ENCODE peak calls at places on chromosomes 13 and 19, in ten cellular contexts. I is right atrium auricular region, W is body of pancreas, U is SK-N-SH, P is colonic mucosa, Y is uterus, V is H1, S is psoas muscle, X is AG04450, Q is Peyer's patch. H is an unnamed sample.

GRCh38 chr13:45341799-45342584 is 1.0 kb upstream of the TPT1 start:
- DNase-seq in I (peak), W (peak), U (peak), P (peak), Y (peak), V (no peak), S (peak), X (no peak), Q (peak), H (no peak)

GRCh38 chr13:39397866-39398265 is 205.1 kb downstream of the LHFPL6 start:
- DNase-seq in I (peak), W (no peak), U (no peak), P (no peak), Y (no peak), V (no peak), S (no peak), X (no peak), Q (no peak), H (no peak)

GRCh38 chr13:110027470-110028240 is 241.3 kb upstream of the IRS2 start:
- DNase-seq in I (no peak), W (no peak), U (no peak), P (no peak), Y (no peak), V (no peak), S (no peak), X (no peak), Q (no peak), H (no peak)

GRCh38 chr19:52464798-52465470 is 11.6 kb downstream of the ZNF578 start:
- DNase-seq in I (no peak), W (no peak), U (no peak), P (no peak), Y (no peak), V (no peak), S (no peak), X (no peak), Q (no peak), H (no peak)

GRCh38 chr19:13953021-13953531 is 767 bp downstream of the DCAF15 start:
- DNase-seq in I (no peak), W (no peak), U (no peak), P (peak), Y (no peak), V (no peak), S (no peak), X (no peak), Q (no peak), H (no peak)

GRCh38 chr13:41137951-41138350 is 5.3 kb upstream of the KBTBD6 start:
- DNase-seq in I (no peak), W (no peak), U (no peak), P (no peak), Y (no peak), V (no peak), S (no peak), X (peak), Q (no peak), H (no peak)

GRCh38 chr19:39550197-39550596 is 10.2 kb upstream of the EID2 start:
- DNase-seq in I (no peak), W (no peak), U (no peak), P (no peak), Y (no peak), V (no peak), S (no peak), X (no peak), Q (no peak), H (no peak)

GRCh38 chr19:48295458-48295857 is 25.6 kb downstream of the ZNF114 start:
- DNase-seq in I (no peak), W (no peak), U (no peak), P (no peak), Y (no peak), V (no peak), S (no peak), X (no peak), Q (no peak), H (no peak)

GRCh38 chr19:53461866-53462265 is 5.7 kb upstream of the ZNF813 start:
- DNase-seq in I (no peak), W (no peak), U (no peak), P (no peak), Y (no peak), V (no peak), S (no peak), X (no peak), Q (no peak), H (no peak)

GRCh38 chr13:34810996-34811395 is 131.1 kb upstream of the NBEA start:
- DNase-seq in I (no peak), W (no peak), U (no peak), P (no peak), Y (no peak), V (no peak), S (no peak), X (no peak), Q (no peak), H (no peak)

GRCh38 chr19:48329167-48329891 is 4.0 kb downstream of the EMP3 start:
- DNase-seq in I (no peak), W (peak), U (no peak), P (no peak), Y (peak), V (no peak), S (no peak), X (no peak), Q (peak), H (peak)

GRCh38 chr13:39415003-39415402 is 188.0 kb downstream of the LHFPL6 start:
- DNase-seq in I (peak), W (peak), U (no peak), P (no peak), Y (peak), V (no peak), S (no peak), X (no peak), Q (no peak), H (no peak)

GRCh38 chr19:47699360-47699917 is 13.8 kb upstream of the EHD2 start:
- DNase-seq in I (no peak), W (peak), U (peak), P (peak), Y (no peak), V (no peak), S (peak), X (no peak), Q (peak), H (peak)

GRCh38 chr19:54464044-54464623 is 556 bp upstream of the LENG9 start:
- DNase-seq in I (peak), W (peak), U (peak), P (peak), Y (peak), V (peak), S (peak), X (no peak), Q (peak), H (peak)

GRCh38 chr13:99308481-99309087 is 1.4 kb upstream of the GPR183 start:
- DNase-seq in I (no peak), W (no peak), U (no peak), P (no peak), Y (no peak), V (no peak), S (no peak), X (no peak), Q (no peak), H (no peak)

GRCh38 chr19:33465371-33465770 is 56.2 kb downstream of the PEPD start:
- DNase-seq in I (no peak), W (no peak), U (no peak), P (no peak), Y (no peak), V (no peak), S (no peak), X (no peak), Q (no peak), H (no peak)

GRCh38 chr19:4618019-4618418 is 21.3 kb upstream of the TNFAIP8L1 start:
- DNase-seq in I (no peak), W (no peak), U (no peak), P (no peak), Y (no peak), V (no peak), S (no peak), X (no peak), Q (no peak), H (no peak)

GRCh38 chr19:3544742-3545668 is 6.0 kb downstream of the TEKTIP1 start:
- DNase-seq in I (peak), W (peak), U (peak), P (peak), Y (peak), V (no peak), S (peak), X (no peak), Q (peak), H (peak)

GRCh38 chr19:10516671-10517286 is 468 bp downstream of the S1PR5 start:
- DNase-seq in I (no peak), W (no peak), U (no peak), P (no peak), Y (no peak), V (no peak), S (no peak), X (no peak), Q (no peak), H (no peak)

GRCh38 chr19:54172413-54172763 is 572 bp downstream of the TMC4 start:
- DNase-seq in I (no peak), W (peak), U (no peak), P (peak), Y (no peak), V (no peak), S (no peak), X (no peak), Q (no peak), H (no peak)

GRCh38 chr13:19834704-19835103 is 28.7 kb downstream of the ZMYM5 start:
- DNase-seq in I (no peak), W (no peak), U (no peak), P (no peak), Y (no peak), V (no peak), S (no peak), X (no peak), Q (no peak), H (no peak)

GRCh38 chr19:31444931-31445330 is 95.7 kb upstream of the TSHZ3 start:
- DNase-seq in I (no peak), W (no peak), U (no peak), P (no peak), Y (no peak), V (no peak), S (no peak), X (no peak), Q (no peak), H (no peak)

GRCh38 chr13:19634129-19634740 is 776 bp downstream of the MPHOSPH8 start:
- DNase-seq in I (no peak), W (peak), U (peak), P (no peak), Y (peak), V (no peak), S (no peak), X (no peak), Q (peak), H (no peak)

GRCh38 chr19:48926909-48927308 is 6.6 kb upstream of the DHDH start:
- DNase-seq in I (peak), W (peak), U (no peak), P (peak), Y (peak), V (no peak), S (peak), X (peak), Q (no peak), H (no peak)

GRCh38 chr19:31356587-31357314 is 7.5 kb upstream of the TSHZ3 start:
- DNase-seq in I (no peak), W (peak), U (peak), P (peak), Y (no peak), V (no peak), S (peak), X (no peak), Q (peak), H (peak)

GRCh38 chr19:19407640-19407933 is 2.1 kb downstream of the GATAD2A start:
- DNase-seq in I (no peak), W (no peak), U (no peak), P (no peak), Y (no peak), V (no peak), S (no peak), X (no peak), Q (no peak), H (no peak)

GRCh38 chr13:106612688-106613087 is 44.8 kb upstream of the ARGLU1 start:
- DNase-seq in I (peak), W (peak), U (no peak), P (peak), Y (peak), V (no peak), S (peak), X (no peak), Q (peak), H (no peak)

GRCh38 chr19:17136026-17136425 is 60.4 kb downstream of the MYO9B start:
- DNase-seq in I (no peak), W (no peak), U (no peak), P (no peak), Y (no peak), V (no peak), S (no peak), X (no peak), Q (no peak), H (no peak)

GRCh38 chr19:17138937-17139598 is 63.5 kb downstream of the MYO9B start:
- DNase-seq in I (no peak), W (peak), U (no peak), P (no peak), Y (no peak), V (no peak), S (no peak), X (no peak), Q (no peak), H (no peak)

GRCh38 chr19:17137417-17137816 is 61.8 kb downstream of the MYO9B start:
- DNase-seq in I (no peak), W (no peak), U (no peak), P (peak), Y (peak), V (no peak), S (no peak), X (no peak), Q (no peak), H (no peak)

GRCh38 chr19:17136617-17137016 is 61.0 kb downstream of the MYO9B start:
- DNase-seq in I (no peak), W (no peak), U (no peak), P (no peak), Y (no peak), V (no peak), S (no peak), X (no peak), Q (no peak), H (no peak)
- H3K27ac ChIP-seq in I (peak), W (peak), U (peak), P (no peak), Y (peak), V (no peak), S (peak), X (peak), Q (peak), H (no peak)

GRCh38 chr13:32023698-32024097 is 7.9 kb upstream of the FRY start:
- DNase-seq in I (no peak), W (no peak), U (no peak), P (no peak), Y (no peak), V (no peak), S (no peak), X (no peak), Q (no peak), H (no peak)
- TF ChIP-seq CTCF in I (no peak), W (no peak), U (peak), P (no peak), Y (no peak), V (no peak), S (no peak), X (peak), Q (peak), H (no peak)

GRCh38 chr13:48660356-48661076 is 6.8 kb downstream of the CYSLTR2 start:
- DNase-seq in I (no peak), W (peak), U (no peak), P (no peak), Y (no peak), V (no peak), S (no peak), X (no peak), Q (no peak), H (no peak)
- H3K27ac ChIP-seq in I (peak), W (peak), U (no peak), P (no peak), Y (no peak), V (no peak), S (no peak), X (peak), Q (no peak), H (no peak)

GRCh38 chr13:52652980-52653303 is 306 bp downstream of the SUGT1 start:
- DNase-seq in I (no peak), W (no peak), U (peak), P (no peak), Y (no peak), V (no peak), S (no peak), X (no peak), Q (no peak), H (no peak)
- TF ChIP-seq CTCF in I (no peak), W (no peak), U (peak), P (peak), Y (no peak), V (no peak), S (no peak), X (no peak), Q (no peak), H (peak)

GRCh38 chr19:45215391-45216191 is 29.6 kb downstream of the EXOC3L2 start:
- DNase-seq in I (no peak), W (peak), U (peak), P (no peak), Y (peak), V (no peak), S (no peak), X (no peak), Q (no peak), H (no peak)
- H3K27ac ChIP-seq in I (no peak), W (peak), U (no peak), P (no peak), Y (peak), V (no peak), S (no peak), X (no peak), Q (no peak), H (no peak)

GRCh38 chr19:2061936-2062729 is 11.1 kb upstream of the MKNK2 start:
- DNase-seq in I (no peak), W (no peak), U (no peak), P (peak), Y (peak), V (no peak), S (no peak), X (no peak), Q (no peak), H (no peak)
- TF ChIP-seq CTCF in I (no peak), W (no peak), U (no peak), P (no peak), Y (peak), V (peak), S (no peak), X (no peak), Q (no peak), H (no peak)

GRCh38 chr13:77479326-77479725 is 56.2 kb upstream of the SCEL start:
- DNase-seq in I (no peak), W (no peak), U (no peak), P (no peak), Y (no peak), V (no peak), S (no peak), X (no peak), Q (no peak), H (no peak)

GRCh38 chr13:77477299-77477848 is 58.1 kb upstream of the SCEL start:
- DNase-seq in I (no peak), W (no peak), U (no peak), P (no peak), Y (no peak), V (no peak), S (no peak), X (no peak), Q (no peak), H (no peak)

GRCh38 chr13:77476456-77476855 is 59.0 kb upstream of the SCEL start:
- DNase-seq in I (no peak), W (no peak), U (no peak), P (no peak), Y (no peak), V (no peak), S (no peak), X (no peak), Q (no peak), H (no peak)

GRCh38 chr13:77480071-77480470 is 55.4 kb upstream of the SCEL start:
- DNase-seq in I (no peak), W (no peak), U (no peak), P (no peak), Y (no peak), V (peak), S (no peak), X (no peak), Q (no peak), H (no peak)

GRCh38 chr13:77478645-77478997 is 56.9 kb upstream of the SCEL start:
- DNase-seq in I (no peak), W (no peak), U (no peak), P (no peak), Y (no peak), V (no peak), S (no peak), X (no peak), Q (no peak), H (no peak)
- H3K27ac ChIP-seq in I (no peak), W (no peak), U (peak), P (no peak), Y (peak), V (no peak), S (peak), X (no peak), Q (no peak), H (no peak)

DNA sequence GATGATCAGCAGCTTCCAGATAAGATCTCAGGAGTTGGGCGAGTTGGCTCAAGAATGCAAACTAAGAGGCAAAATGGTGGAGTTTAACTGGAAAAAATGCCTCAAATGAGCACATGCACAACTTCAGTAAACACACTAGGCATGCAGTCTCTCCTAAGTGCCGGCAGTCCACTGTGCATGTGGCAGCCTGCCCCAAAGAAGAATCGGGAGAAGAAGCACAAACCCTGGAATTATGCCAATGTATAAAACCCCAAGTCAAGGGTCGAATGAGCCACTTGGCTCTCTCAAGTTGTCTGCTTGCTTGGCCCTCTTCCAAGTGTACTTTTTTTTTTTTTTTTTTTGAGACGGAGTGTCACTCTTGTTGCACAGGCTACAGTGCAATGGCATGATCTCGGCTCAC is 53.3 kb upstream of the SLITRK1 start:
- DNase-seq in I (no peak), W (no peak), U (no peak), P (no peak), Y (no peak), V (no peak), S (no peak), X (no peak), Q (no peak), H (no peak)
- TF ChIP-seq CTCF in I (no peak), W (no peak), U (no peak), P (no peak), Y (no peak), V (no peak), S (no peak), X (no peak), Q (no peak), H (no peak)

GRCh38 chr13:112983428-112984196 is 14.6 kb downstream of the MCF2L start:
- DNase-seq in I (peak), W (peak), U (peak), P (peak), Y (no peak), V (no peak), S (no peak), X (no peak), Q (peak), H (no peak)
- H3K27ac ChIP-seq in I (peak), W (no peak), U (peak), P (no peak), Y (no peak), V (no peak), S (no peak), X (no peak), Q (peak), H (no peak)

DNA sequence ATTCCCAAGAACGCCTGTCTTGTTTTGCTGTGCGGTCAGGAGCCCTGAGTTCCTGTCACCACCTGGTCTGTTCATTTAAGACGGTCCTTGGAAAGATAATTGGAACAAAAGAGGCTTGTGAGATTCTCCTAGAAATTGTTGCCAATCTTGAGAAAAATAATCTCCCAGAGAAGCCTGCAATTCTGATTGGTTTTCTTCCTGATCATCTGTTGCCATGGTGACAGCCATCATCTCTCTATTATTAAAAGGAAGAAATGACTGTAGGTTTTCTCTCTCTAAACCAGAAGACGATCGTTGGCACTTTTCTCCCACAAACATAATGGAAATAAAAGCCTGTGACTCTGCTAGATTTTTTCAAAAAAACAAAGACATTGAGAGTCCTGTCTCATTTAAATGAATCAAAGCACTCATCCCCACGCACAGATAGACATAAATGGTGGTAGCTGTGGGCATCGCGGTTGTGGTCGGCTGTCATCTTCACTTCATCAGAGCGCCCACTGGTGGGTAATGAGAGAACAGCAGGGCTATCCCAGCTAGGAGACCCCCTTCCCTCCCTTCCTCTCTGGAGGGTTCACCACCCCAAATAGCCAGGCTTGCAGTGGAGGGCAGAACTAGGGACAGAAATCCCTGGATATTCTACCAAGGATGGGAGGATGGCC is 21.7 kb upstream of the CALM3 start:
- DNase-seq in I (no peak), W (no peak), U (peak), P (no peak), Y (no peak), V (no peak), S (no peak), X (no peak), Q (no peak), H (peak)
- TF ChIP-seq CTCF in I (no peak), W (no peak), U (peak), P (peak), Y (no peak), V (peak), S (peak), X (peak), Q (no peak), H (no peak)

H was measured in CD4-positive, alpha-beta T cell.